ENCODE peak calls at places on chromosome 4, in four cellular contexts. V, Y, E and I are unnamed samples.

GRCh38 chr4:104897297-104897645 is 249.4 kb upstream of the TET2 start:
- DNase-seq in V (no peak), Y (no peak), E (no peak), I (no peak)

GRCh38 chr4:10590896-10591295 is 93.7 kb downstream of the CLNK start:
- DNase-seq in V (no peak), Y (no peak), E (no peak), I (no peak)

GRCh38 chr4:99395595-99396364 is 39.4 kb downstream of the ADH7 start:
- DNase-seq in V (no peak), Y (no peak), E (no peak), I (no peak)

GRCh38 chr4:139176299-139177048 is 544 bp downstream of the ELF2 start:
- DNase-seq in V (peak; percentile 85), Y (peak; percentile 92), E (peak; percentile 91), I (peak; percentile 89)

GRCh38 chr4:97828646-97829045 is 314.6 kb downstream of the STPG2 start:
- DNase-seq in V (no peak), Y (no peak), E (no peak), I (no peak)

GRCh38 chr4:73127839-73128448 is 58.4 kb upstream of the COX18 start:
- DNase-seq in V (no peak), Y (no peak), E (no peak), I (no peak)

GRCh38 chr4:183197140-183197539 is 98.1 kb downstream of the WWC2 start:
- DNase-seq in V (no peak), Y (no peak), E (no peak), I (no peak)

GRCh38 chr4:182906786-182907185 is 10.4 kb downstream of the DCTD start:
- DNase-seq in V (no peak), Y (no peak), E (no peak), I (no peak)

DNA sequence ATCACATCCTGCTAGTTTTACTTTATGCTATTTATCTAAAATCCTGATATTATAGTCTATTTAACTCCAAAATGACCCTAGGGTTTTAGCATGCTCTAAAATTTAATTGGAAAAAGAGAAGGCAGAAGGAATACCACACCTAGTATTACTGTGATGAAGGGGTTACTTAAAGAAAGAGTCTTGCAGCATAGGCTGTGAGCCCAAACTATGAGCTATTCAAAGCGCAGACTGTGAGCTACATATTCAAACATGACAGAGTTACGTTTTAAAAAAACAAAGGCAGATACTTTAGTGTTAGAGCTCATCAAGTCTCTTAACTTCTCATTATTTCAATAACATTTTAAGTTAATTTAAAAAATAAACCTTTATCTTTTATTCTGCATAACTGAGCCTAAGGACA is 247.7 kb upstream of the ETNPPL start:
- DNase-seq in V (no peak), Y (no peak), E (no peak), I (no peak)
- H3K27ac ChIP-seq in V (no peak overlapping the region), Y (peak overlapping the region; percentile 5), E (no peak overlapping the region), I (no peak overlapping the region)

GRCh38 chr4:53380221-53380620 is 2.8 kb downstream of the FIP1L1 start:
- DNase-seq in V (no peak), Y (no peak), E (no peak), I (no peak)
- H3K4me1 ChIP-seq in V (peaks cover 3% of the 10 kb centered on the region), Y (peaks cover 9% of the 10 kb centered on the region), E (peaks cover 16% of the 10 kb centered on the region), I (peaks cover 23% of the 10 kb centered on the region)

GRCh38 chr4:121070274-121070673 is 2.1 kb downstream of the NDNF start:
- DNase-seq in V (peak; percentile 51), Y (no peak), E (no peak), I (no peak)

GRCh38 chr4:121072080-121072835 is at the start of gene NDNF:
- DNase-seq in V (peak; percentile 90), Y (peak; percentile 71), E (peak; percentile 76), I (no peak)

GRCh38 chr4:121071640-121072037 is 696 bp downstream of the NDNF start:
- DNase-seq in V (peak; percentile 41), Y (no peak), E (no peak), I (no peak)

GRCh38 chr4:121070696-121071639 is 1.4 kb downstream of the NDNF start:
- DNase-seq in V (peak; percentile 75), Y (peak; percentile 70), E (peak; percentile 40), I (no peak)

GRCh38 chr4:121069419-121069818 is 2.9 kb downstream of the NDNF start:
- DNase-seq in V (no peak), Y (no peak), E (no peak), I (no peak)
- H3K27ac ChIP-seq in V (no peak overlapping the region), Y (peak overlapping the region; percentile 28), E (peak overlapping the region; percentile 78), I (no peak overlapping the region)

GRCh38 chr4:153534792-153535629 is 68.9 kb downstream of the TMEM131L start:
- DNase-seq in V (no peak), Y (no peak), E (no peak), I (no peak)
- H3K4me1 ChIP-seq in V (peaks cover 8% of the 10 kb centered on the region), Y (peaks cover 87% of the 10 kb centered on the region), E (peaks cover 15% of the 10 kb centered on the region), I (peaks cover 53% of the 10 kb centered on the region)

GRCh38 chr4:134126161-134126560 is 75.4 kb downstream of the PABPC4L start:
- DNase-seq in V (no peak), Y (no peak), E (no peak), I (no peak)

GRCh38 chr4:134126955-134127354 is 74.6 kb downstream of the PABPC4L start:
- DNase-seq in V (no peak), Y (no peak), E (no peak), I (no peak)

GRCh38 chr4:134117785-134118184 is 83.8 kb downstream of the PABPC4L start:
- DNase-seq in V (no peak), Y (no peak), E (no peak), I (no peak)

GRCh38 chr4:134122903-134123302 is 78.7 kb downstream of the PABPC4L start:
- DNase-seq in V (no peak), Y (no peak), E (no peak), I (no peak)
- H3K27ac ChIP-seq in V (no peak overlapping the region), Y (no peak overlapping the region), E (no peak overlapping the region), I (no peak overlapping the region)

GRCh38 chr4:153488006-153488718 is 22.0 kb downstream of the TMEM131L start:
- DNase-seq in V (no peak), Y (no peak), E (peak; percentile 50), I (no peak)

GRCh38 chr4:153483432-153484418 is 17.6 kb downstream of the TMEM131L start:
- DNase-seq in V (no peak), Y (no peak), E (no peak), I (no peak)

GRCh38 chr4:153485374-153485773 is 19.2 kb downstream of the TMEM131L start:
- DNase-seq in V (no peak), Y (no peak), E (no peak), I (no peak)

GRCh38 chr4:153486281-153487151 is 20.4 kb downstream of the TMEM131L start:
- DNase-seq in V (no peak), Y (no peak), E (peak; percentile 49), I (no peak)

GRCh38 chr4:153485860-153486259 is 19.7 kb downstream of the TMEM131L start:
- DNase-seq in V (no peak), Y (no peak), E (no peak), I (no peak)
- H3K4me1 ChIP-seq in V (peaks cover 12% of the 10 kb centered on the region), Y (peaks cover 80% of the 10 kb centered on the region), E (peaks cover 32% of the 10 kb centered on the region), I (peaks cover 46% of the 10 kb centered on the region)

GRCh38 chr4:175970072-175970471 is 95.6 kb upstream of the WDR17 start:
- DNase-seq in V (no peak), Y (no peak), E (no peak), I (no peak)
- H3K27ac ChIP-seq in V (no peak overlapping the region), Y (no peak overlapping the region), E (no peak overlapping the region), I (no peak overlapping the region)

GRCh38 chr4:1291996-1292702 is 2.5 kb downstream of the MAEA start:
- DNase-seq in V (no peak), Y (peak; percentile 30), E (peak; percentile 14), I (no peak)

GRCh38 chr4:1294424-1294823 is 4.7 kb downstream of the MAEA start:
- DNase-seq in V (no peak), Y (peak; percentile 37), E (peak; percentile 12), I (no peak)

GRCh38 chr4:1293981-1294380 is 4.3 kb downstream of the MAEA start:
- DNase-seq in V (no peak), Y (peak; percentile 47), E (peak; percentile 17), I (no peak)

GRCh38 chr4:1294891-1295290 is 5.2 kb downstream of the MAEA start:
- DNase-seq in V (no peak), Y (peak; percentile 50), E (peak; percentile 18), I (no peak)

DNA sequence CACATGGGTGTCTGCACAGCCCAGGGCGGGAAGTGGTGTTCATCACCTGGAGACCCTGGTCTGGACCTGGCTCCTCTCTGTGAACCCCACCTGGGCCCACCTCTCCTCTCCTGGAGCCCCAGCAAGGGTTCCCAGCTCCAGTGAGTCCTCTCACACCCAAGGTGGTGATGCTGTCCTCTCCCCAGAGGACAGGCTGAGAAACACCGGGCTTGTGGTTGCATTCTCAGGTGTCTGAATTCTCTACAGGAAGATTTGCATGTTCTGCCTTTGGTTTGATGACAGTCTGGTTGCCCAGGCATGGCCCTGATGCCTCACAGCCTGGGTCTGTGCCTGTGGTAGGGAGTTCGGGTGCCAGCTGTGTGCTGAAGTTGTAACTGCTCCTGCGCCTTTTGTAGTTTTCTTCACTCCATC is 3.8 kb downstream of the MAEA start:
- DNase-seq in V (no peak), Y (peak; percentile 30), E (peak; percentile 11), I (no peak)
- H3K4me1 ChIP-seq in V (peaks cover 29% of the 10 kb centered on the region), Y (peaks cover 31% of the 10 kb centered on the region), E (peaks cover 46% of the 10 kb centered on the region), I (peaks cover 62% of the 10 kb centered on the region)